ENCODE peak calls at places on chromosomes 11 and 22, in ten cellular contexts. One of them, this sample, is unnamed.

GRCh38 chr22:17098379-17098819 is 13.6 kb downstream of the IL17RA start:
- DNase-seq in IMR-90: no peak
- DNase-seq in SJSA1: no peak
- DNase-seq in heart left ventricle: no peak
- DNase-seq in AG10803: no peak
- DNase-seq in GM23248: no peak
- DNase-seq in right lobe of liver: no peak
- DNase-seq in brain microvascular endothelial cell: no peak
- DNase-seq in lung: no peak
- DNase-seq in tibial nerve: no peak
- DNase-seq in this sample: no peak

GRCh38 chr11:69683764-69684333 is 8.7 kb upstream of the LTO1 start:
- DNase-seq in IMR-90: no peak
- DNase-seq in SJSA1: peak
- DNase-seq in heart left ventricle: no peak
- DNase-seq in AG10803: no peak
- DNase-seq in GM23248: peak
- DNase-seq in right lobe of liver: no peak
- DNase-seq in brain microvascular endothelial cell: no peak
- DNase-seq in lung: no peak
- DNase-seq in tibial nerve: no peak
- DNase-seq in this sample: no peak

GRCh38 chr22:19995611-19996339 is 20.8 kb downstream of the ARVCF start:
- DNase-seq in IMR-90: no peak
- DNase-seq in SJSA1: no peak
- DNase-seq in heart left ventricle: peak
- DNase-seq in AG10803: peak
- DNase-seq in GM23248: no peak
- DNase-seq in right lobe of liver: no peak
- DNase-seq in brain microvascular endothelial cell: no peak
- DNase-seq in lung: no peak
- DNase-seq in tibial nerve: no peak
- DNase-seq in this sample: no peak

GRCh38 chr11:386483-386882 is 7.5 kb upstream of the PKP3 start:
- DNase-seq in IMR-90: no peak
- DNase-seq in SJSA1: no peak
- DNase-seq in heart left ventricle: no peak
- DNase-seq in AG10803: no peak
- DNase-seq in GM23248: no peak
- DNase-seq in right lobe of liver: no peak
- DNase-seq in brain microvascular endothelial cell: no peak
- DNase-seq in lung: no peak
- DNase-seq in tibial nerve: no peak
- DNase-seq in this sample: no peak

GRCh38 chr11:69297225-69297925 is 3.4 kb downstream of the MYEOV start:
- DNase-seq in IMR-90: peak
- DNase-seq in SJSA1: peak
- DNase-seq in heart left ventricle: peak
- DNase-seq in AG10803: peak
- DNase-seq in GM23248: peak
- DNase-seq in right lobe of liver: peak
- DNase-seq in brain microvascular endothelial cell: peak
- DNase-seq in lung: peak
- DNase-seq in tibial nerve: peak
- DNase-seq in this sample: peak

GRCh38 chr22:46576556-46577351 is 39.3 kb upstream of the CELSR1 start:
- DNase-seq in IMR-90: peak
- DNase-seq in SJSA1: no peak
- DNase-seq in heart left ventricle: peak
- DNase-seq in AG10803: peak
- DNase-seq in GM23248: peak
- DNase-seq in right lobe of liver: peak
- DNase-seq in brain microvascular endothelial cell: no peak
- DNase-seq in lung: no peak
- DNase-seq in tibial nerve: no peak
- DNase-seq in this sample: no peak

GRCh38 chr22:50192825-50193204 is 7.1 kb downstream of the TRABD start:
- DNase-seq in IMR-90: no peak
- DNase-seq in SJSA1: no peak
- DNase-seq in heart left ventricle: peak
- DNase-seq in AG10803: no peak
- DNase-seq in GM23248: no peak
- DNase-seq in right lobe of liver: no peak
- DNase-seq in brain microvascular endothelial cell: no peak
- DNase-seq in lung: no peak
- DNase-seq in tibial nerve: no peak
- DNase-seq in this sample: no peak

GRCh38 chr22:38289583-38290082 is 16.8 kb upstream of the TMEM184B start:
- DNase-seq in IMR-90: no peak
- DNase-seq in SJSA1: no peak
- DNase-seq in heart left ventricle: no peak
- DNase-seq in AG10803: no peak
- DNase-seq in GM23248: no peak
- DNase-seq in right lobe of liver: no peak
- DNase-seq in brain microvascular endothelial cell: no peak
- DNase-seq in lung: peak
- DNase-seq in tibial nerve: no peak
- DNase-seq in this sample: no peak

GRCh38 chr22:19139974-19140373 is 4.5 kb downstream of the ESS2 start:
- DNase-seq in IMR-90: no peak
- DNase-seq in SJSA1: no peak
- DNase-seq in heart left ventricle: no peak
- DNase-seq in AG10803: no peak
- DNase-seq in GM23248: no peak
- DNase-seq in right lobe of liver: no peak
- DNase-seq in brain microvascular endothelial cell: no peak
- DNase-seq in lung: no peak
- DNase-seq in tibial nerve: no peak
- DNase-seq in this sample: no peak

GRCh38 chr11:64379160-64379559 is 20.2 kb downstream of the RPS6KA4 start:
- DNase-seq in IMR-90: no peak
- DNase-seq in SJSA1: no peak
- DNase-seq in heart left ventricle: no peak
- DNase-seq in AG10803: no peak
- DNase-seq in GM23248: no peak
- DNase-seq in right lobe of liver: no peak
- DNase-seq in brain microvascular endothelial cell: no peak
- DNase-seq in lung: no peak
- DNase-seq in tibial nerve: no peak
- DNase-seq in this sample: no peak

GRCh38 chr11:65532388-65533064 is 7.6 kb downstream of the SCYL1 start:
- DNase-seq in IMR-90: no peak
- DNase-seq in SJSA1: no peak
- DNase-seq in heart left ventricle: no peak
- DNase-seq in AG10803: no peak
- DNase-seq in GM23248: no peak
- DNase-seq in right lobe of liver: peak
- DNase-seq in brain microvascular endothelial cell: no peak
- DNase-seq in lung: no peak
- DNase-seq in tibial nerve: no peak
- DNase-seq in this sample: no peak

GRCh38 chr11:87453531-87454089 is 415.9 kb downstream of the TMEM135 start:
- DNase-seq in IMR-90: no peak
- DNase-seq in SJSA1: no peak
- DNase-seq in heart left ventricle: no peak
- DNase-seq in AG10803: no peak
- DNase-seq in GM23248: no peak
- DNase-seq in right lobe of liver: no peak
- DNase-seq in brain microvascular endothelial cell: no peak
- DNase-seq in lung: no peak
- DNase-seq in tibial nerve: no peak
- DNase-seq in this sample: no peak

GRCh38 chr22:39148727-39149535 is 3.5 kb downstream of the CBX7 start:
- DNase-seq in IMR-90: no peak
- DNase-seq in SJSA1: peak
- DNase-seq in heart left ventricle: peak
- DNase-seq in AG10803: no peak
- DNase-seq in GM23248: no peak
- DNase-seq in right lobe of liver: no peak
- DNase-seq in brain microvascular endothelial cell: no peak
- DNase-seq in lung: no peak
- DNase-seq in tibial nerve: peak
- DNase-seq in this sample: no peak

GRCh38 chr11:90701040-90701439 is 478.2 kb upstream of the CHORDC1 start:
- DNase-seq in IMR-90: no peak
- DNase-seq in SJSA1: no peak
- DNase-seq in heart left ventricle: no peak
- DNase-seq in AG10803: no peak
- DNase-seq in GM23248: no peak
- DNase-seq in right lobe of liver: no peak
- DNase-seq in brain microvascular endothelial cell: peak
- DNase-seq in lung: no peak
- DNase-seq in tibial nerve: no peak
- DNase-seq in this sample: no peak

GRCh38 chr22:40308999-40309578 is 37.2 kb upstream of the ADSL start:
- DNase-seq in IMR-90: no peak
- DNase-seq in SJSA1: peak
- DNase-seq in heart left ventricle: no peak
- DNase-seq in AG10803: no peak
- DNase-seq in GM23248: no peak
- DNase-seq in right lobe of liver: no peak
- DNase-seq in brain microvascular endothelial cell: no peak
- DNase-seq in lung: no peak
- DNase-seq in tibial nerve: no peak
- DNase-seq in this sample: no peak

GRCh38 chr11:111949519-111950426 is 12.6 kb downstream of the DIXDC1 start:
- DNase-seq in IMR-90: no peak
- DNase-seq in SJSA1: no peak
- DNase-seq in heart left ventricle: no peak
- DNase-seq in AG10803: no peak
- DNase-seq in GM23248: no peak
- DNase-seq in right lobe of liver: no peak
- DNase-seq in brain microvascular endothelial cell: no peak
- DNase-seq in lung: no peak
- DNase-seq in tibial nerve: no peak
- DNase-seq in this sample: no peak

GRCh38 chr11:66443602-66444001 is 5.0 kb upstream of the MRPL11 start:
- DNase-seq in IMR-90: peak
- DNase-seq in SJSA1: peak
- DNase-seq in heart left ventricle: no peak
- DNase-seq in AG10803: peak
- DNase-seq in GM23248: peak
- DNase-seq in right lobe of liver: no peak
- DNase-seq in brain microvascular endothelial cell: peak
- DNase-seq in lung: no peak
- DNase-seq in tibial nerve: no peak
- DNase-seq in this sample: peak

GRCh38 chr22:39117585-39118191 is 20.6 kb downstream of the APOBEC3H start:
- DNase-seq in IMR-90: peak
- DNase-seq in SJSA1: no peak
- DNase-seq in heart left ventricle: peak
- DNase-seq in AG10803: peak
- DNase-seq in GM23248: peak
- DNase-seq in right lobe of liver: no peak
- DNase-seq in brain microvascular endothelial cell: peak
- DNase-seq in lung: no peak
- DNase-seq in tibial nerve: no peak
- DNase-seq in this sample: peak

GRCh38 chr11:48001438-48002021 is 21.2 kb downstream of the PTPRJ start:
- DNase-seq in IMR-90: peak
- DNase-seq in SJSA1: no peak
- DNase-seq in heart left ventricle: no peak
- DNase-seq in AG10803: peak
- DNase-seq in GM23248: peak
- DNase-seq in right lobe of liver: peak
- DNase-seq in brain microvascular endothelial cell: peak
- DNase-seq in lung: no peak
- DNase-seq in tibial nerve: no peak
- DNase-seq in this sample: peak

GRCh38 chr11:95792200-95792599 is 1.9 kb downstream of the CEP57 start:
- DNase-seq in IMR-90: no peak
- DNase-seq in SJSA1: no peak
- DNase-seq in heart left ventricle: no peak
- DNase-seq in AG10803: no peak
- DNase-seq in GM23248: no peak
- DNase-seq in right lobe of liver: no peak
- DNase-seq in brain microvascular endothelial cell: no peak
- DNase-seq in lung: no peak
- DNase-seq in tibial nerve: no peak
- DNase-seq in this sample: no peak
- H3K4me3 ChIP-seq in IMR-90: no peak
- H3K4me3 ChIP-seq in SJSA1: no peak
- H3K4me3 ChIP-seq in heart left ventricle: no peak
- H3K4me3 ChIP-seq in AG10803: no peak
- H3K4me3 ChIP-seq in GM23248: no peak
- H3K4me3 ChIP-seq in right lobe of liver: peak
- H3K4me3 ChIP-seq in brain microvascular endothelial cell: no peak
- H3K4me3 ChIP-seq in lung: no peak
- H3K4me3 ChIP-seq in tibial nerve: no peak
- H3K4me3 ChIP-seq in this sample: no peak

GRCh38 chr11:59186130-59186594 is 14.2 kb downstream of the DTX4 start:
- DNase-seq in IMR-90: no peak
- DNase-seq in SJSA1: no peak
- DNase-seq in heart left ventricle: no peak
- DNase-seq in AG10803: no peak
- DNase-seq in GM23248: peak
- DNase-seq in right lobe of liver: no peak
- DNase-seq in brain microvascular endothelial cell: no peak
- DNase-seq in lung: peak
- DNase-seq in tibial nerve: no peak
- DNase-seq in this sample: no peak
- H3K4me3 ChIP-seq in IMR-90: no peak
- H3K4me3 ChIP-seq in SJSA1: no peak
- H3K4me3 ChIP-seq in heart left ventricle: no peak
- H3K4me3 ChIP-seq in AG10803: no peak
- H3K4me3 ChIP-seq in GM23248: no peak
- H3K4me3 ChIP-seq in right lobe of liver: no peak
- H3K4me3 ChIP-seq in brain microvascular endothelial cell: no peak
- H3K4me3 ChIP-seq in lung: no peak
- H3K4me3 ChIP-seq in tibial nerve: no peak
- H3K4me3 ChIP-seq in this sample: no peak

DNA sequence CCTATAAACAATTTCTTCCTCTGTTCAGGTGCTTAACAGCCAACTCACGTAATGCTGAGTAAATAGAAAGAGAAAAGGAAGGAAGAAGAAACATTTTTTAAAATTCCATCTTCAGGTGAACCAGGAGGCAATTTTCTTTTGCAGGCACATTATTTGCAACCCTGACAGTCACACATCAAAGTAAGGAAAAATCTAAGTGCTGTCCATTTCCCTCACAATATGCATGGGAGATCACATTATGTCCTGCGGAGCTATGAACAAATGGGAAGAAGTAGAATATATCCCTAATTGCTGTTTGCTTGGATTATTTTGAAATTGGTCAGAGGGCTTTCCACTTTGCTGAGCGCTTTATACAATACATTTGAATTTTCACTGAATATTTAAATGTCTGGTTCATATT is 133.9 kb upstream of the API5 start:
- DNase-seq in IMR-90: no peak
- DNase-seq in SJSA1: no peak
- DNase-seq in heart left ventricle: no peak
- DNase-seq in AG10803: no peak
- DNase-seq in GM23248: no peak
- DNase-seq in right lobe of liver: no peak
- DNase-seq in brain microvascular endothelial cell: no peak
- DNase-seq in lung: no peak
- DNase-seq in tibial nerve: no peak
- DNase-seq in this sample: no peak
- H3K4me3 ChIP-seq in IMR-90: no peak
- H3K4me3 ChIP-seq in SJSA1: no peak
- H3K4me3 ChIP-seq in heart left ventricle: no peak
- H3K4me3 ChIP-seq in AG10803: no peak
- H3K4me3 ChIP-seq in GM23248: no peak
- H3K4me3 ChIP-seq in right lobe of liver: no peak
- H3K4me3 ChIP-seq in brain microvascular endothelial cell: no peak
- H3K4me3 ChIP-seq in lung: no peak
- H3K4me3 ChIP-seq in tibial nerve: no peak
- H3K4me3 ChIP-seq in this sample: no peak

GRCh38 chr11:32890843-32891656 is 1.6 kb upstream of the QSER1 start:
- DNase-seq in IMR-90: no peak
- DNase-seq in SJSA1: no peak
- DNase-seq in heart left ventricle: no peak
- DNase-seq in AG10803: no peak
- DNase-seq in GM23248: no peak
- DNase-seq in right lobe of liver: no peak
- DNase-seq in brain microvascular endothelial cell: no peak
- DNase-seq in lung: no peak
- DNase-seq in tibial nerve: no peak
- DNase-seq in this sample: no peak
- H3K4me3 ChIP-seq in IMR-90: no peak
- H3K4me3 ChIP-seq in SJSA1: no peak
- H3K4me3 ChIP-seq in heart left ventricle: no peak
- H3K4me3 ChIP-seq in AG10803: no peak
- H3K4me3 ChIP-seq in GM23248: no peak
- H3K4me3 ChIP-seq in right lobe of liver: no peak
- H3K4me3 ChIP-seq in brain microvascular endothelial cell: no peak
- H3K4me3 ChIP-seq in lung: no peak
- H3K4me3 ChIP-seq in tibial nerve: no peak
- H3K4me3 ChIP-seq in this sample: no peak